ENCODE peak calls at places on chromosomes 3 and 15, in ten cellular contexts. J, Y, B, A, Z, S, Q, M, O and L are unnamed samples.

GRCh38 chr3:124032351-124032880 is 40.5 kb upstream of the ROPN1 start:
- DNase-seq in J (peak), Y (no peak), Q (peak), B (peak), S (no peak), A (peak), Z (no peak), M (peak), O (peak), L (no peak)

GRCh38 chr15:72070817-72071447 is 47.0 kb downstream of the MYO9A start:
- DNase-seq in O (no peak), Z (no peak), A (no peak), Q (no peak), J (no peak), Y (no peak), S (no peak), B (no peak), M (no peak), L (no peak)

GRCh38 chr15:97084650-97085049 is 754.1 kb downstream of the NR2F2 start:
- DNase-seq in J (no peak), M (peak), S (no peak), B (no peak), O (no peak), Q (no peak), A (no peak), Z (no peak), Y (no peak), L (no peak)

GRCh38 chr3:193831495-193832455 is 238.8 kb downstream of the OPA1 start:
- DNase-seq in O (no peak), Q (no peak), S (no peak), A (no peak), Z (no peak), B (no peak), Y (no peak), M (no peak), J (no peak), L (no peak)

GRCh38 chr3:114093596-114093995 is 37.1 kb downstream of the QTRT2 start:
- DNase-seq in M (peak), B (peak), S (peak), A (no peak), O (peak), Q (no peak), J (peak), Z (no peak), Y (no peak), L (peak)

GRCh38 chr3:194937144-194937543 is 251.5 kb downstream of the FAM43A start:
- DNase-seq in Q (no peak), S (no peak), O (no peak), J (no peak), Y (no peak), B (no peak), Z (no peak), A (no peak), M (no peak), L (no peak)

GRCh38 chr3:11637901-11638668 is 5.6 kb downstream of the VGLL4 start:
- DNase-seq in A (no peak), J (peak), B (no peak), Q (no peak), Y (no peak), M (no peak), S (no peak), O (no peak), Z (no peak), L (peak)

GRCh38 chr15:71757741-71758530 is 52.4 kb upstream of the NR2E3 start:
- DNase-seq in O (no peak), Y (no peak), A (no peak), Q (no peak), S (no peak), J (no peak), Z (no peak), M (no peak), B (no peak), L (no peak)

GRCh38 chr15:78260489-78260888 is 3.9 kb upstream of the DNAJA4 start:
- DNase-seq in B (no peak), O (no peak), Y (no peak), J (no peak), M (no peak), Q (no peak), A (no peak), S (no peak), Z (no peak), L (no peak)

GRCh38 chr3:161423911-161424522 is 52.7 kb upstream of the SPTSSB start:
- DNase-seq in Q (peak), O (no peak), Z (no peak), J (peak), Y (no peak), S (peak), A (peak), B (peak), M (peak), L (no peak)

GRCh38 chr3:71389911-71390573 is 193.5 kb downstream of the FOXP1 start:
- DNase-seq in O (peak), A (no peak), J (no peak), Z (no peak), Q (peak), B (peak), S (no peak), Y (peak), M (no peak), L (no peak)